ENCODE peak calls at places on chromosome 17, in nine cellular contexts. N is testis, S is transverse colon, Y is AG04450, I is body of pancreas, P is fibroblast of lung, M is prostate gland, F is adrenal gland, X is hepatocyte. Z is an unnamed sample.
A peak's percentile ranks its signal among the peaks of the same experiment; 100 is the strongest.

GRCh38 chr17:34254651-34255380 is at the start of gene CCL2:
- DNase-seq in N (peak; percentile 84), S (peak; percentile 50), Y (peak; percentile 65), I (peak; percentile 44), P (peak; percentile 66), M (peak; percentile 73), F (no peak), X (peak; percentile 84), Z (peak; percentile 80)

GRCh38 chr17:18045691-18046090 is 6.5 kb downstream of the GID4 start:
- DNase-seq in N (no peak), S (no peak), Y (no peak), I (no peak), P (no peak), M (no peak), F (no peak), X (no peak), Z (no peak)

GRCh38 chr17:58084317-58084981 is 1.2 kb downstream of the DYNLL2 start:
- DNase-seq in N (peak; percentile 65), S (peak; percentile 47), Y (no peak), I (peak; percentile 54), P (peak; percentile 14), M (peak; percentile 46), F (peak; percentile 53), X (peak; percentile 75), Z (no peak)

GRCh38 chr17:67421869-67422273 is 44.8 kb downstream of the PITPNC1 start:
- DNase-seq in N (no peak), S (peak; percentile 43), Y (peak; percentile 42), I (peak; percentile 45), P (peak; percentile 73), M (peak; percentile 48), F (no peak), X (no peak), Z (peak; percentile 97)

GRCh38 chr17:60535382-60536279 is 9.6 kb upstream of the APPBP2 start:
- DNase-seq in N (no peak), S (no peak), Y (peak; percentile 91), I (no peak), P (peak; percentile 96), M (no peak), F (no peak), X (peak; percentile 42), Z (peak; percentile 93)

GRCh38 chr17:68346448-68346847 is 55.2 kb downstream of the ARSG start:
- DNase-seq in N (no peak), S (peak; percentile 62), Y (no peak), I (no peak), P (no peak), M (no peak), F (no peak), X (no peak), Z (no peak)

GRCh38 chr17:62670202-62670821 is 42.8 kb downstream of the MRC2 start:
- DNase-seq in N (peak; percentile 73), S (no peak), Y (no peak), I (no peak), P (no peak), M (peak; percentile 82), F (no peak), X (no peak), Z (no peak)

GRCh38 chr17:52482271-52482670 is 323.8 kb upstream of the CA10 start:
- DNase-seq in N (no peak), S (no peak), Y (no peak), I (no peak), P (no peak), M (no peak), F (no peak), X (no peak), Z (no peak)

GRCh38 chr17:40510328-40510648 is 8.9 kb upstream of the TNS4 start:
- DNase-seq in N (no peak), S (no peak), Y (no peak), I (no peak), P (no peak), M (no peak), F (peak; percentile 50), X (no peak), Z (peak; percentile 64)

GRCh38 chr17:37506678-37507077 is 17.0 kb downstream of the DUSP14 start:
- DNase-seq in N (no peak), S (no peak), Y (no peak), I (no peak), P (peak; percentile 36), M (no peak), F (no peak), X (peak; percentile 34), Z (peak; percentile 59)

GRCh38 chr17:38534498-38534885 is 71.3 kb downstream of the SRCIN1 start:
- DNase-seq in N (no peak), S (no peak), Y (no peak), I (no peak), P (no peak), M (no peak), F (no peak), X (no peak), Z (no peak)

GRCh38 chr17:17081304-17081940 is 39.2 kb downstream of the MPRIP start:
- DNase-seq in N (no peak), S (no peak), Y (no peak), I (no peak), P (no peak), M (no peak), F (no peak), X (no peak), Z (no peak)

GRCh38 chr17:69499301-69499700 is 84.8 kb downstream of the MAP2K6 start:
- DNase-seq in N (no peak), S (no peak), Y (no peak), I (no peak), P (peak; percentile 40), M (no peak), F (no peak), X (no peak), Z (no peak)

GRCh38 chr17:17155568-17155967 is 50.6 kb downstream of the PLD6 start:
- DNase-seq in N (no peak), S (no peak), Y (no peak), I (no peak), P (no peak), M (no peak), F (no peak), X (no peak), Z (peak; percentile 11)

GRCh38 chr17:48757524-48757961 is 29.0 kb upstream of the HOXB13 start:
- DNase-seq in N (no peak), S (no peak), Y (no peak), I (no peak), P (no peak), M (no peak), F (no peak), X (no peak), Z (no peak)

GRCh38 chr17:74133726-74134125 is 69.8 kb upstream of the RPL38 start:
- DNase-seq in N (no peak), S (no peak), Y (no peak), I (no peak), P (no peak), M (no peak), F (no peak), X (no peak), Z (no peak)

DNA sequence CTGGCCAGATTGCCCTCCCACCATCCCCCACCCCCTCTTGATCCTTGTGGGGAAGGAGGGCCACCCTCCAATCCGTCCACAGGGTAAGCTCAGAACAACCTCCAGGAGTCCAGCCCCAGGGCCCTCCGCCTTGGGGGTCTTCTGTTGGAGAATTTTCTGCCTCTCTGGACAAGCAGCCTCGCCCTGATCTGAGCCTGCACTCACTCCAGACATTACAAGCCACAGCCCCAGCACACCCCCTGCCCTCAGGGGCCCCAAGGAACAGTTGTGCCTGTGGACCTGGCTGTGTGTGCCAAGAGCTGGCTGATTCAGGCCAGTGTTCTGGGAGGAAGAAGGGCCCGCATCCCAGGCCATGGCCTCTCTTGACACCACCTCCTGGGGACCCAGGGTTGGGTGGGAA is 466 bp upstream of the ARHGAP27 start:
- DNase-seq in N (no peak), S (no peak), Y (no peak), I (no peak), P (no peak), M (no peak), F (no peak), X (no peak), Z (no peak)
- TF ChIP-seq CTCF in N (no peak), S (no peak), Y (no peak), I (no peak), P (no peak), M (no peak), F (no peak), X (no peak), Z (no peak)

GRCh38 chr17:43118679-43119615 is 6.2 kb downstream of the BRCA1 start:
- DNase-seq in N (no peak), S (no peak), Y (no peak), I (no peak), P (peak; percentile 14), M (no peak), F (no peak), X (no peak), Z (peak; percentile 8)

DNA sequence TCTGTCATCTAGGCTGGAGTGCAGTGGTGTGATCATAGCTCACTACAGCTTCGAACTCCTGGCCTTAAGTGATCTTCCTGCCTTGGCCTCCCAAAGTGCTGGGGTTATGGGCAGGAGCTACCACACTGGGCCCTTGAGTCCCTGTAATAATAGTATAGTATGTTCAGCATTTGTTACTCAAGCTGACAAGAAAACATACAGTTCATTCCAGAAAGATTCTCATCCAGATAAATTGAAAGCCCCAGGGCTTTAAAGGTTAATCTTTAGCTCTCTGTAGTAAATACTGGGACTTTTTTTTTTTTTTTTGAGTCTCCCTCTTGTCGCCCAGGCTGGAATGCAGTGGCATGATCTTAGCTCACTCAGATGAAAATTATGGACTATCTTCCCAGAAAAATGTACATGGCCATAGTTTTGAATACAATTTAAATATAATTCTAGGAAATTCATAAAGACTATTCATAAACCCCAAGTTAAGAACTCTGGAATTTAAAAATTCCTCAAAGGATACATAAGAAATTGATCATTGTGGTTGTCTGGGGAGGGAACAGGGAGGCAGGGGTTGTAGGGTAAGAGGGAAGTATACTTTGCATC is 11.0 kb downstream of the BRCA1 start:
- DNase-seq in N (no peak), S (no peak), Y (no peak), I (no peak), P (no peak), M (no peak), F (no peak), X (peak; percentile 27), Z (no peak)
- H3K4me3 ChIP-seq in N (no peak overlapping the region), S (no peak overlapping the region), Y (no peak overlapping the region), I (no peak overlapping the region), P (no peak overlapping the region), M (no peak overlapping the region), F (no peak overlapping the region), X (no peak overlapping the region), Z (no peak overlapping the region)

DNA sequence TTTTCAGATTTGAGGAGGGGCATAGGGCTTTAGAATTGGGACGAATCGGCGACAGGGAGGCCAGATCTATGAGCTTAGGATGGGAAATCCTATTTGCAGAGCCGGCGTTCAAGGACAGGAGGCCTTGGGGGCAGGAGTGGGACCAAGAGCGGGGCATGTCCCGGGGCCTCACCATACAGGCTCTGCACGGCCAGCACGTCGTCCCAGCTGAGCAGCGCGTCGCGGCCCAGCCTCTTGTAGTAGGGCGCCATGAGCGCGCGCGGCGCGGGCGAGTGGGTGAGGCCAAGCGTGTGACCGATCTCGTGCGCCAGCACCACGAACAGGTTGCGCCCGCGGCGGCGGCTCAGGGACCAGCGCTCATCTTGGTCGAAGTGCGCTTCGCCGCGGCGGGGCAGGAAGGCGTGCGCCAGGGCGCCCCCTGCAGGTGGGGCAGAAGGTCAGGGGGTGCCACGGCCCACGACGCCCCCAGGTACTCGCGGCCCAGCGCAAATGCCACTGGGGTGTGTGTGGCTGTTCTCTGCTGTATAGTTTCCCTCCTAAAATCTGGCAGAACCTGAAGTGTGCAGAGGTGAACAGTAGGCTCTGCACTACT is 9.3 kb downstream of the C17orf50 start:
- DNase-seq in N (no peak), S (no peak), Y (no peak), I (no peak), P (no peak), M (no peak), F (no peak), X (no peak), Z (no peak)
- TF ChIP-seq CTCF in N (peak; percentile 3), S (no peak), Y (peak; percentile 12), I (no peak), P (no peak), M (no peak), F (no peak), X (peak; percentile 8), Z (no peak)

GRCh38 chr17:42049834-42050359 is 504 bp downstream of the C17orf113 start:
- DNase-seq in N (no peak), S (no peak), Y (no peak), I (no peak), P (no peak), M (no peak), F (no peak), X (no peak), Z (no peak)
- H3K4me3 ChIP-seq in N (peak overlapping the region; percentile 77), S (peak overlapping the region; percentile 67), Y (peak overlapping the region; percentile 48), I (peak overlapping the region; percentile 8), P (peak overlapping the region; percentile 52), M (peak overlapping the region; percentile 58), F (no peak overlapping the region), X (peak overlapping the region; percentile 87), Z (peak overlapping the region; percentile 39)

Z was measured in foreskin fibroblast.